ENCODE peak calls at places on chromosomes 13 and 19, in eight cellular contexts. One of them, this sample, is unnamed.

GRCh38 chr13:23384111-23384510 is 49.4 kb downstream of the SACS start:
- DNase-seq in astrocyte of the spinal cord: no peak
- DNase-seq in NCI-H1694 treated with DMSO at 0.1 percent for 48 hours: no peak
- DNase-seq in astrocyte: peak; percentile 75
- DNase-seq in Caki2: peak; percentile 70
- DNase-seq in dorsolateral prefrontal cortex: no peak
- DNase-seq in activated gamma-delta T cell treated with anti-CD3 and anti-CD28 coated beads, Interleukin-2, amount 50 U/mL, for 16 hours: no peak
- DNase-seq in activated CD4-positive, alpha-beta T cell treated with anti-CD3 and anti-CD28 coated beads, Interleukin-2, amount 50 U/mL, for 1 hour: no peak
- DNase-seq in this sample: no peak

GRCh38 chr19:16371540-16371986 is 46.9 kb downstream of the KLF2 start:
- DNase-seq in astrocyte of the spinal cord: no peak
- DNase-seq in NCI-H1694 treated with DMSO at 0.1 percent for 48 hours: no peak
- DNase-seq in astrocyte: no peak
- DNase-seq in Caki2: no peak
- DNase-seq in dorsolateral prefrontal cortex: no peak
- DNase-seq in activated gamma-delta T cell treated with anti-CD3 and anti-CD28 coated beads, Interleukin-2, amount 50 U/mL, for 16 hours: peak; percentile 82
- DNase-seq in activated CD4-positive, alpha-beta T cell treated with anti-CD3 and anti-CD28 coated beads, Interleukin-2, amount 50 U/mL, for 1 hour: peak; percentile 89
- DNase-seq in this sample: peak; percentile 94

GRCh38 chr19:3469638-3470499 is 10.5 kb downstream of the SMIM24 start:
- DNase-seq in astrocyte of the spinal cord: no peak
- DNase-seq in NCI-H1694 treated with DMSO at 0.1 percent for 48 hours: no peak
- DNase-seq in astrocyte: no peak
- DNase-seq in Caki2: no peak
- DNase-seq in dorsolateral prefrontal cortex: no peak
- DNase-seq in activated gamma-delta T cell treated with anti-CD3 and anti-CD28 coated beads, Interleukin-2, amount 50 U/mL, for 16 hours: no peak
- DNase-seq in activated CD4-positive, alpha-beta T cell treated with anti-CD3 and anti-CD28 coated beads, Interleukin-2, amount 50 U/mL, for 1 hour: no peak
- DNase-seq in this sample: no peak

GRCh38 chr19:24060687-24061356 is 26.2 kb upstream of the ZNF254 start:
- DNase-seq in astrocyte of the spinal cord: no peak
- DNase-seq in NCI-H1694 treated with DMSO at 0.1 percent for 48 hours: no peak
- DNase-seq in astrocyte: no peak
- DNase-seq in Caki2: no peak
- DNase-seq in dorsolateral prefrontal cortex: no peak
- DNase-seq in activated gamma-delta T cell treated with anti-CD3 and anti-CD28 coated beads, Interleukin-2, amount 50 U/mL, for 16 hours: no peak
- DNase-seq in activated CD4-positive, alpha-beta T cell treated with anti-CD3 and anti-CD28 coated beads, Interleukin-2, amount 50 U/mL, for 1 hour: no peak
- DNase-seq in this sample: peak; percentile 18

GRCh38 chr13:101941095-101941777 is 460.6 kb downstream of the FGF14 start:
- DNase-seq in astrocyte of the spinal cord: peak; percentile 27
- DNase-seq in NCI-H1694 treated with DMSO at 0.1 percent for 48 hours: no peak
- DNase-seq in astrocyte: no peak
- DNase-seq in Caki2: no peak
- DNase-seq in dorsolateral prefrontal cortex: no peak
- DNase-seq in activated gamma-delta T cell treated with anti-CD3 and anti-CD28 coated beads, Interleukin-2, amount 50 U/mL, for 16 hours: no peak
- DNase-seq in activated CD4-positive, alpha-beta T cell treated with anti-CD3 and anti-CD28 coated beads, Interleukin-2, amount 50 U/mL, for 1 hour: no peak
- DNase-seq in this sample: no peak

GRCh38 chr19:37979547-37980082 is 72.6 kb downstream of the SIPA1L3 start:
- DNase-seq in astrocyte of the spinal cord: no peak
- DNase-seq in NCI-H1694 treated with DMSO at 0.1 percent for 48 hours: peak; percentile 16
- DNase-seq in astrocyte: peak; percentile 59
- DNase-seq in Caki2: peak; percentile 85
- DNase-seq in dorsolateral prefrontal cortex: no peak
- DNase-seq in activated gamma-delta T cell treated with anti-CD3 and anti-CD28 coated beads, Interleukin-2, amount 50 U/mL, for 16 hours: no peak
- DNase-seq in activated CD4-positive, alpha-beta T cell treated with anti-CD3 and anti-CD28 coated beads, Interleukin-2, amount 50 U/mL, for 1 hour: no peak
- DNase-seq in this sample: peak; percentile 82

GRCh38 chr19:47056416-47056815 is 8.0 kb upstream of the TMEM160 start:
- DNase-seq in astrocyte of the spinal cord: no peak
- DNase-seq in NCI-H1694 treated with DMSO at 0.1 percent for 48 hours: no peak
- DNase-seq in astrocyte: no peak
- DNase-seq in Caki2: no peak
- DNase-seq in dorsolateral prefrontal cortex: no peak
- DNase-seq in activated gamma-delta T cell treated with anti-CD3 and anti-CD28 coated beads, Interleukin-2, amount 50 U/mL, for 16 hours: no peak
- DNase-seq in activated CD4-positive, alpha-beta T cell treated with anti-CD3 and anti-CD28 coated beads, Interleukin-2, amount 50 U/mL, for 1 hour: no peak
- DNase-seq in this sample: no peak

GRCh38 chr13:99956473-99957349 is 14.9 kb downstream of the ZIC5 start:
- DNase-seq in astrocyte of the spinal cord: no peak
- DNase-seq in NCI-H1694 treated with DMSO at 0.1 percent for 48 hours: no peak
- DNase-seq in astrocyte: no peak
- DNase-seq in Caki2: no peak
- DNase-seq in dorsolateral prefrontal cortex: no peak
- DNase-seq in activated gamma-delta T cell treated with anti-CD3 and anti-CD28 coated beads, Interleukin-2, amount 50 U/mL, for 16 hours: no peak
- DNase-seq in activated CD4-positive, alpha-beta T cell treated with anti-CD3 and anti-CD28 coated beads, Interleukin-2, amount 50 U/mL, for 1 hour: no peak
- DNase-seq in this sample: no peak

GRCh38 chr13:94177041-94177440 is 302.4 kb downstream of the DCT start:
- DNase-seq in astrocyte of the spinal cord: no peak
- DNase-seq in NCI-H1694 treated with DMSO at 0.1 percent for 48 hours: no peak
- DNase-seq in astrocyte: no peak
- DNase-seq in Caki2: no peak
- DNase-seq in dorsolateral prefrontal cortex: no peak
- DNase-seq in activated gamma-delta T cell treated with anti-CD3 and anti-CD28 coated beads, Interleukin-2, amount 50 U/mL, for 16 hours: no peak
- DNase-seq in activated CD4-positive, alpha-beta T cell treated with anti-CD3 and anti-CD28 coated beads, Interleukin-2, amount 50 U/mL, for 1 hour: no peak
- DNase-seq in this sample: no peak

GRCh38 chr13:66826398-66826797 is 403.7 kb downstream of the PCDH9 start:
- DNase-seq in astrocyte of the spinal cord: no peak
- DNase-seq in NCI-H1694 treated with DMSO at 0.1 percent for 48 hours: no peak
- DNase-seq in astrocyte: no peak
- DNase-seq in Caki2: no peak
- DNase-seq in dorsolateral prefrontal cortex: no peak
- DNase-seq in activated gamma-delta T cell treated with anti-CD3 and anti-CD28 coated beads, Interleukin-2, amount 50 U/mL, for 16 hours: no peak
- DNase-seq in activated CD4-positive, alpha-beta T cell treated with anti-CD3 and anti-CD28 coated beads, Interleukin-2, amount 50 U/mL, for 1 hour: no peak
- DNase-seq in this sample: no peak

GRCh38 chr13:111245781-111246384 is 74.6 kb upstream of the TEX29 start:
- DNase-seq in astrocyte of the spinal cord: peak; percentile 62
- DNase-seq in NCI-H1694 treated with DMSO at 0.1 percent for 48 hours: no peak
- DNase-seq in astrocyte: peak; percentile 72
- DNase-seq in Caki2: no peak
- DNase-seq in dorsolateral prefrontal cortex: no peak
- DNase-seq in activated gamma-delta T cell treated with anti-CD3 and anti-CD28 coated beads, Interleukin-2, amount 50 U/mL, for 16 hours: no peak
- DNase-seq in activated CD4-positive, alpha-beta T cell treated with anti-CD3 and anti-CD28 coated beads, Interleukin-2, amount 50 U/mL, for 1 hour: no peak
- DNase-seq in this sample: no peak

GRCh38 chr19:6536138-6536671 is 5.4 kb downstream of the TNFSF9 start:
- DNase-seq in astrocyte of the spinal cord: peak; percentile 13
- DNase-seq in NCI-H1694 treated with DMSO at 0.1 percent for 48 hours: no peak
- DNase-seq in astrocyte: peak; percentile 14
- DNase-seq in Caki2: peak; percentile 77
- DNase-seq in dorsolateral prefrontal cortex: peak; percentile 44
- DNase-seq in activated gamma-delta T cell treated with anti-CD3 and anti-CD28 coated beads, Interleukin-2, amount 50 U/mL, for 16 hours: peak; percentile 67
- DNase-seq in activated CD4-positive, alpha-beta T cell treated with anti-CD3 and anti-CD28 coated beads, Interleukin-2, amount 50 U/mL, for 1 hour: peak; percentile 72
- DNase-seq in this sample: peak; percentile 54

GRCh38 chr13:51349016-51349415 is 9.5 kb downstream of the SERPINE3 start:
- DNase-seq in astrocyte of the spinal cord: no peak
- DNase-seq in NCI-H1694 treated with DMSO at 0.1 percent for 48 hours: no peak
- DNase-seq in astrocyte: no peak
- DNase-seq in Caki2: no peak
- DNase-seq in dorsolateral prefrontal cortex: no peak
- DNase-seq in activated gamma-delta T cell treated with anti-CD3 and anti-CD28 coated beads, Interleukin-2, amount 50 U/mL, for 16 hours: no peak
- DNase-seq in activated CD4-positive, alpha-beta T cell treated with anti-CD3 and anti-CD28 coated beads, Interleukin-2, amount 50 U/mL, for 1 hour: no peak
- DNase-seq in this sample: no peak

GRCh38 chr13:30898721-30899188 is 7.3 kb upstream of the MEDAG start:
- DNase-seq in astrocyte of the spinal cord: peak; percentile 98
- DNase-seq in NCI-H1694 treated with DMSO at 0.1 percent for 48 hours: no peak
- DNase-seq in astrocyte: peak; percentile 98
- DNase-seq in Caki2: peak; percentile 3
- DNase-seq in dorsolateral prefrontal cortex: no peak
- DNase-seq in activated gamma-delta T cell treated with anti-CD3 and anti-CD28 coated beads, Interleukin-2, amount 50 U/mL, for 16 hours: no peak
- DNase-seq in activated CD4-positive, alpha-beta T cell treated with anti-CD3 and anti-CD28 coated beads, Interleukin-2, amount 50 U/mL, for 1 hour: no peak
- DNase-seq in this sample: peak; percentile 44

GRCh38 chr19:45100797-45101196 is 7.8 kb downstream of the PPP1R37 start:
- DNase-seq in astrocyte of the spinal cord: no peak
- DNase-seq in NCI-H1694 treated with DMSO at 0.1 percent for 48 hours: no peak
- DNase-seq in astrocyte: no peak
- DNase-seq in Caki2: peak; percentile 93
- DNase-seq in dorsolateral prefrontal cortex: no peak
- DNase-seq in activated gamma-delta T cell treated with anti-CD3 and anti-CD28 coated beads, Interleukin-2, amount 50 U/mL, for 16 hours: no peak
- DNase-seq in activated CD4-positive, alpha-beta T cell treated with anti-CD3 and anti-CD28 coated beads, Interleukin-2, amount 50 U/mL, for 1 hour: no peak
- DNase-seq in this sample: no peak

GRCh38 chr13:29294869-29295268 is 300.6 kb downstream of the SLC7A1 start:
- DNase-seq in astrocyte of the spinal cord: no peak
- DNase-seq in NCI-H1694 treated with DMSO at 0.1 percent for 48 hours: no peak
- DNase-seq in astrocyte: no peak
- DNase-seq in Caki2: no peak
- DNase-seq in dorsolateral prefrontal cortex: no peak
- DNase-seq in activated gamma-delta T cell treated with anti-CD3 and anti-CD28 coated beads, Interleukin-2, amount 50 U/mL, for 16 hours: no peak
- DNase-seq in activated CD4-positive, alpha-beta T cell treated with anti-CD3 and anti-CD28 coated beads, Interleukin-2, amount 50 U/mL, for 1 hour: no peak
- DNase-seq in this sample: no peak

This sample was measured in lower leg skin.